ENCODE peak calls at places on chromosome X, in four cellular contexts. V is HepG2, U is K562, N is GM12892. H is an unnamed sample.

GRCh38 chrX:81316163-81316562 is 114.3 kb downstream of the SH3BGRL start:
- DNase-seq in V (no peak), U (no peak), N (no peak), H (no peak)

GRCh38 chrX:147476008-147476407 is 435.7 kb upstream of the FMR1 start:
- DNase-seq in V (peak; percentile 4), U (no peak), N (no peak), H (no peak)

GRCh38 chrX:153920546-153920945 is 5.5 kb downstream of the ARHGAP4 start:
- DNase-seq in V (no peak), U (no peak), N (no peak), H (no peak)

GRCh38 chrX:42678133-42678532 is 99.8 kb downstream of the PPP1R2C start:
- DNase-seq in V (no peak), U (no peak), N (no peak), H (no peak)

GRCh38 chrX:109886122-109886761 is 116.7 kb upstream of the TMEM164 start:
- DNase-seq in V (peak; percentile 31), U (peak; percentile 54), N (no peak), H (no peak)

GRCh38 chrX:122703762-122704161 is 480.3 kb upstream of the GRIA3 start:
- DNase-seq in V (no peak), U (no peak), N (no peak), H (no peak)

GRCh38 chrX:48938721-48939416 is 18.5 kb downstream of the OTUD5 start:
- DNase-seq in V (no peak), U (no peak), N (no peak), H (no peak)

GRCh38 chrX:74461384-74461783 is 40.1 kb downstream of the SLC16A2 start:
- DNase-seq in V (no peak), U (no peak), N (no peak), H (no peak)

GRCh38 chrX:105865709-105866108 is 43.4 kb downstream of the NRK start:
- DNase-seq in V (no peak), U (no peak), N (no peak), H (no peak)

GRCh38 chrX:68807818-68808217 is 21.0 kb upstream of the EFNB1 start:
- DNase-seq in V (no peak), U (peak; percentile 31), N (no peak), H (no peak)

GRCh38 chrX:53085661-53086229 is 3.6 kb downstream of the TSPYL2 start:
- DNase-seq in V (no peak), U (no peak), N (no peak), H (no peak)

GRCh38 chrX:2692221-2693122 is 1.4 kb downstream of the CD99 start:
- DNase-seq in V (no peak), U (peak; percentile 64), N (no peak), H (no peak)

GRCh38 chrX:149512225-149512885 is 7.2 kb upstream of the IDS start:
- DNase-seq in V (peak; percentile 49), U (peak; percentile 60), N (no peak), H (no peak)

GRCh38 chrX:12223650-12224049 is 85.4 kb downstream of the FRMPD4 start:
- DNase-seq in V (no peak), U (no peak), N (no peak), H (no peak)

GRCh38 chrX:46257451-46257879 is 287.8 kb downstream of the ZNF674 start:
- DNase-seq in V (no peak), U (no peak), N (no peak), H (no peak)

GRCh38 chrX:106300239-106300638 is 132.1 kb downstream of the PWWP3B start:
- DNase-seq in V (peak; percentile 44), U (no peak), N (no peak), H (no peak)

GRCh38 chrX:11386001-11386523 is 92.8 kb downstream of the AMELX start:
- DNase-seq in V (no peak), U (no peak), N (no peak), H (no peak)

GRCh38 chrX:77442728-77443127 is 4.5 kb upstream of the FGF16 start:
- DNase-seq in V (peak; percentile 1), U (no peak), N (no peak), H (no peak)

GRCh38 chrX:130351567-130351966 is 11.8 kb downstream of the SLC25A14 start:
- DNase-seq in V (no peak), U (no peak), N (no peak), H (no peak)

GRCh38 chrX:152658302-152658701 is 20.6 kb downstream of the GABRQ start:
- DNase-seq in V (no peak), U (peak; percentile 22), N (no peak), H (no peak)

GRCh38 chrX:122868626-122869025 is 315.5 kb upstream of the GRIA3 start:
- DNase-seq in V (no peak), U (no peak), N (no peak), H (no peak)

GRCh38 chrX:153245288-153245731 is 66.2 kb downstream of the MAGEA1 start:
- DNase-seq in V (no peak), U (peak; percentile 60), N (no peak), H (no peak)

GRCh38 chrX:1323315-1323714 is 13.3 kb upstream of the IL3RA start:
- DNase-seq in V (peak; percentile 51), U (peak; percentile 54), N (peak; percentile 43), H (peak; percentile 57)
- TF ChIP-seq TAF1 in V (no peak), U (no peak), N (no peak), H (no peak)

GRCh38 chrX:55488559-55489314 is 911 bp downstream of the USP51 start:
- DNase-seq in V (no peak), U (peak; percentile 71), N (peak; percentile 34), H (peak; percentile 32)
- TF ChIP-seq POLR2A in V (no peak), U (peak; percentile 60), N (peak; percentile 15), H (no peak)

GRCh38 chrX:21490341-21490740 is 116.1 kb downstream of the CNKSR2 start:
- DNase-seq in V (no peak), U (no peak), N (no peak), H (no peak)
- TF ChIP-seq TAF1 in V (no peak), U (no peak), N (no peak), H (no peak)

GRCh38 chrX:20265221-20265725 is 1.4 kb downstream of the RPS6KA3 start:
- DNase-seq in V (peak; percentile 31), U (peak; percentile 70), N (peak; percentile 5), H (no peak)
- TF ChIP-seq POLR2A in V (peak; percentile 36), U (peak; percentile 74), N (peak; percentile 61), H (peak; percentile 33)

GRCh38 chrX:39869846-39870601 is 227.7 kb downstream of the BCOR start:
- DNase-seq in V (no peak), U (peak; percentile 75), N (no peak), H (no peak)
- TF ChIP-seq TAF1 in V (no peak), U (no peak), N (no peak), H (no peak)

GRCh38 chrX:124557976-124558375 is 211.6 kb downstream of the SH2D1A start:
- DNase-seq in V (no peak), U (no peak), N (no peak), H (no peak)

GRCh38 chrX:124555036-124555595 is 208.8 kb downstream of the SH2D1A start:
- DNase-seq in V (no peak), U (no peak), N (no peak), H (no peak)
- TF ChIP-seq POLR2A in V (no peak), U (no peak), N (no peak), H (no peak)